ENCODE peak calls at places on chromosome 6, in four cellular contexts. One of them, this sample, is unnamed.

GRCh38 chr6:107386340-107386739 is 73.0 kb downstream of the PDSS2 start:
- DNase-seq in Ammon's horn: no peak
- DNase-seq in AG10803: peak
- DNase-seq in upper lobe of left lung: no peak
- DNase-seq in this sample: no peak

GRCh38 chr6:142845624-142846458 is 99.1 kb downstream of the HIVEP2 start:
- DNase-seq in Ammon's horn: peak
- DNase-seq in AG10803: peak
- DNase-seq in upper lobe of left lung: peak
- DNase-seq in this sample: peak

GRCh38 chr6:23412770-23413169 is 713.2 kb upstream of the NRSN1 start:
- DNase-seq in Ammon's horn: no peak
- DNase-seq in AG10803: no peak
- DNase-seq in upper lobe of left lung: no peak
- DNase-seq in this sample: no peak

GRCh38 chr6:148379966-148380653 is 37.5 kb downstream of the SASH1 start:
- DNase-seq in Ammon's horn: peak
- DNase-seq in AG10803: peak
- DNase-seq in upper lobe of left lung: peak
- DNase-seq in this sample: no peak

GRCh38 chr6:29602564-29603361 is 17.8 kb downstream of the OR2H2 start:
- DNase-seq in Ammon's horn: peak
- DNase-seq in AG10803: no peak
- DNase-seq in upper lobe of left lung: no peak
- DNase-seq in this sample: no peak

GRCh38 chr6:93786474-93787330 is 367.3 kb upstream of the EPHA7 start:
- DNase-seq in Ammon's horn: no peak
- DNase-seq in AG10803: no peak
- DNase-seq in upper lobe of left lung: no peak
- DNase-seq in this sample: no peak

GRCh38 chr6:118812972-118813371 is 81.0 kb upstream of the ASF1A start:
- DNase-seq in Ammon's horn: no peak
- DNase-seq in AG10803: peak
- DNase-seq in upper lobe of left lung: no peak
- DNase-seq in this sample: no peak

GRCh38 chr6:158854214-158855101 is 35.3 kb upstream of the EZR start:
- DNase-seq in Ammon's horn: no peak
- DNase-seq in AG10803: peak
- DNase-seq in upper lobe of left lung: no peak
- DNase-seq in this sample: no peak

GRCh38 chr6:109428889-109429477 is 11.4 kb downstream of the PPIL6 start:
- DNase-seq in Ammon's horn: no peak
- DNase-seq in AG10803: peak
- DNase-seq in upper lobe of left lung: no peak
- DNase-seq in this sample: no peak

GRCh38 chr6:139242457-139243240 is 49.1 kb downstream of the TXLNB start:
- DNase-seq in Ammon's horn: no peak
- DNase-seq in AG10803: no peak
- DNase-seq in upper lobe of left lung: no peak
- DNase-seq in this sample: no peak

GRCh38 chr6:43878823-43879495 is 108.9 kb downstream of the VEGFA start:
- DNase-seq in Ammon's horn: peak
- DNase-seq in AG10803: peak
- DNase-seq in upper lobe of left lung: no peak
- DNase-seq in this sample: no peak

GRCh38 chr6:132570221-132570777 is at the start of gene TAAR6:
- DNase-seq in Ammon's horn: peak
- DNase-seq in AG10803: no peak
- DNase-seq in upper lobe of left lung: no peak
- DNase-seq in this sample: no peak

GRCh38 chr6:90343581-90343980 is 46.9 kb upstream of the BACH2 start:
- DNase-seq in Ammon's horn: no peak
- DNase-seq in AG10803: peak
- DNase-seq in upper lobe of left lung: no peak
- DNase-seq in this sample: no peak

GRCh38 chr6:157811476-157812173 is 11.4 kb upstream of the SNX9 start:
- DNase-seq in Ammon's horn: no peak
- DNase-seq in AG10803: no peak
- DNase-seq in upper lobe of left lung: no peak
- DNase-seq in this sample: no peak

GRCh38 chr6:30264731-30265130 is 51.5 kb upstream of the TRIM26 start:
- DNase-seq in Ammon's horn: no peak
- DNase-seq in AG10803: peak
- DNase-seq in upper lobe of left lung: no peak
- DNase-seq in this sample: no peak

GRCh38 chr6:31777667-31778050 is 531 bp upstream of the VWA7 start:
- DNase-seq in Ammon's horn: no peak
- DNase-seq in AG10803: no peak
- DNase-seq in upper lobe of left lung: no peak
- DNase-seq in this sample: no peak

GRCh38 chr6:113859349-113860164 is 2.4 kb downstream of the MARCKS start:
- DNase-seq in Ammon's horn: no peak
- DNase-seq in AG10803: peak
- DNase-seq in upper lobe of left lung: no peak
- DNase-seq in this sample: no peak

GRCh38 chr6:37188962-37189510 is 19.1 kb downstream of the PIM1 start:
- DNase-seq in Ammon's horn: no peak
- DNase-seq in AG10803: no peak
- DNase-seq in upper lobe of left lung: no peak
- DNase-seq in this sample: no peak

GRCh38 chr6:116512155-116512559 is 718 bp downstream of the CALHM5 start:
- DNase-seq in Ammon's horn: no peak
- DNase-seq in AG10803: no peak
- DNase-seq in upper lobe of left lung: no peak
- DNase-seq in this sample: no peak

GRCh38 chr6:134004714-134005113 is 47.7 kb downstream of the SLC2A12 start:
- DNase-seq in Ammon's horn: no peak
- DNase-seq in AG10803: no peak
- DNase-seq in upper lobe of left lung: no peak
- DNase-seq in this sample: no peak

GRCh38 chr6:28281288-28282064 is at the start of gene PGBD1:
- DNase-seq in Ammon's horn: peak
- DNase-seq in AG10803: peak
- DNase-seq in upper lobe of left lung: peak
- DNase-seq in this sample: peak

GRCh38 chr6:5110246-5110645 is 25.1 kb downstream of the PPP1R3G start:
- DNase-seq in Ammon's horn: no peak
- DNase-seq in AG10803: no peak
- DNase-seq in upper lobe of left lung: no peak
- DNase-seq in this sample: no peak

GRCh38 chr6:44216677-44217331 is at the start of gene MYMX:
- DNase-seq in Ammon's horn: no peak
- DNase-seq in AG10803: no peak
- DNase-seq in upper lobe of left lung: peak
- DNase-seq in this sample: no peak

GRCh38 chr6:28953039-28953872 is 29.5 kb upstream of the TRIM27 start:
- DNase-seq in Ammon's horn: peak
- DNase-seq in AG10803: peak
- DNase-seq in upper lobe of left lung: no peak
- DNase-seq in this sample: no peak

GRCh38 chr6:148323344-148323743 is 19.3 kb upstream of the SASH1 start:
- DNase-seq in Ammon's horn: no peak
- DNase-seq in AG10803: peak
- DNase-seq in upper lobe of left lung: no peak
- DNase-seq in this sample: no peak

GRCh38 chr6:40251609-40252008 is 317.3 kb upstream of the MOCS1 start:
- DNase-seq in Ammon's horn: no peak
- DNase-seq in AG10803: no peak
- DNase-seq in upper lobe of left lung: no peak
- DNase-seq in this sample: no peak

GRCh38 chr6:166757226-166758135 is 130.4 kb upstream of the RPS6KA2 start:
- DNase-seq in Ammon's horn: no peak
- DNase-seq in AG10803: peak
- DNase-seq in upper lobe of left lung: no peak
- DNase-seq in this sample: no peak

GRCh38 chr6:3356056-3356823 is 97.5 kb downstream of the PSMG4 start:
- DNase-seq in Ammon's horn: peak
- DNase-seq in AG10803: peak
- DNase-seq in upper lobe of left lung: peak
- DNase-seq in this sample: no peak

GRCh38 chr6:38935051-38935450 is 113.5 kb upstream of the GLP1R start:
- DNase-seq in Ammon's horn: peak
- DNase-seq in AG10803: no peak
- DNase-seq in upper lobe of left lung: no peak
- DNase-seq in this sample: no peak

GRCh38 chr6:82687855-82688254 is 324.2 kb downstream of the TPBG start:
- DNase-seq in Ammon's horn: no peak
- DNase-seq in AG10803: no peak
- DNase-seq in upper lobe of left lung: no peak
- DNase-seq in this sample: no peak

GRCh38 chr6:75084872-75085381 is 120.9 kb downstream of the COL12A1 start:
- DNase-seq in Ammon's horn: peak
- DNase-seq in AG10803: no peak
- DNase-seq in upper lobe of left lung: peak
- DNase-seq in this sample: no peak

GRCh38 chr6:33296797-33297405 is 1.8 kb downstream of the RGL2 start:
- DNase-seq in Ammon's horn: no peak
- DNase-seq in AG10803: no peak
- DNase-seq in upper lobe of left lung: no peak
- DNase-seq in this sample: no peak

GRCh38 chr6:14270142-14270893 is 152.7 kb downstream of the CD83 start:
- DNase-seq in Ammon's horn: no peak
- DNase-seq in AG10803: no peak
- DNase-seq in upper lobe of left lung: no peak
- DNase-seq in this sample: no peak

GRCh38 chr6:35280903-35281302 is 16.7 kb upstream of the DEF6 start:
- DNase-seq in Ammon's horn: no peak
- DNase-seq in AG10803: no peak
- DNase-seq in upper lobe of left lung: no peak
- DNase-seq in this sample: no peak

GRCh38 chr6:40183902-40184301 is 249.6 kb upstream of the MOCS1 start:
- DNase-seq in Ammon's horn: no peak
- DNase-seq in AG10803: no peak
- DNase-seq in upper lobe of left lung: no peak
- DNase-seq in this sample: peak

GRCh38 chr6:119035459-119035858 is 43.0 kb downstream of the FAM184A start:
- DNase-seq in Ammon's horn: no peak
- DNase-seq in AG10803: no peak
- DNase-seq in upper lobe of left lung: no peak
- DNase-seq in this sample: no peak

GRCh38 chr6:167130712-167131684 is 8.1 kb downstream of the CCR6 start:
- DNase-seq in Ammon's horn: no peak
- DNase-seq in AG10803: no peak
- DNase-seq in upper lobe of left lung: no peak
- DNase-seq in this sample: no peak

GRCh38 chr6:86966271-86966670 is 28.9 kb downstream of the HTR1E start:
- DNase-seq in Ammon's horn: no peak
- DNase-seq in AG10803: no peak
- DNase-seq in upper lobe of left lung: no peak
- DNase-seq in this sample: no peak